ENCODE peak calls at places on chromosome 15, in six cellular contexts. A is upper lobe of right lung, X is endothelial cell of umbilical vein, D is psoas muscle, H is cardiac muscle cell, P is heart right ventricle. L is an unnamed sample.

GRCh38 chr15:99472416-99473145 is 93.2 kb upstream of the MEF2A start:
- DNase-seq in A (no peak), X (no peak), D (no peak), H (no peak), P (no peak), L (no peak)

GRCh38 chr15:45441686-45442085 is 63.3 kb upstream of the GATM start:
- DNase-seq in A (no peak), X (peak), D (no peak), H (no peak), P (no peak), L (no peak)

GRCh38 chr15:47473857-47474256 is 243.4 kb upstream of the SEMA6D start:
- DNase-seq in A (no peak), X (peak), D (peak), H (peak), P (peak), L (no peak)

GRCh38 chr15:80988148-80988796 is 1.3 kb downstream of the MESD start:
- DNase-seq in A (no peak), X (no peak), D (no peak), H (no peak), P (no peak), L (no peak)

GRCh38 chr15:60721706-60722105 is 242.8 kb upstream of the ICE2 start:
- DNase-seq in A (no peak), X (peak), D (no peak), H (peak), P (no peak), L (no peak)

GRCh38 chr15:96583671-96584070 is 253.2 kb downstream of the NR2F2 start:
- DNase-seq in A (no peak), X (peak), D (no peak), H (no peak), P (no peak), L (no peak)

GRCh38 chr15:56871180-56871579 is 47.3 kb upstream of the TCF12 start:
- DNase-seq in A (no peak), X (peak), D (no peak), H (peak), P (no peak), L (no peak)

GRCh38 chr15:91852741-91853500 is 587 bp upstream of the SLCO3A1 start:
- DNase-seq in A (peak), X (peak), D (peak), H (peak), P (peak), L (peak)

GRCh38 chr15:63231717-63232116 is 42.3 kb downstream of the RAB8B start:
- DNase-seq in A (no peak), X (peak), D (no peak), H (peak), P (no peak), L (no peak)

GRCh38 chr15:22979699-22980188 is 424 bp downstream of the CYFIP1 start:
- DNase-seq in A (peak), X (peak), D (peak), H (peak), P (peak), L (no peak)

GRCh38 chr15:101496198-101496986 is 6.9 kb upstream of the PCSK6 start:
- DNase-seq in A (no peak), X (no peak), D (no peak), H (no peak), P (no peak), L (no peak)

GRCh38 chr15:79459666-79460065 is 27.5 kb downstream of the MINAR1 start:
- DNase-seq in A (no peak), X (no peak), D (no peak), H (no peak), P (no peak), L (no peak)

GRCh38 chr15:56772868-56773639 is 39.7 kb upstream of the ZNF280D start:
- DNase-seq in A (no peak), X (no peak), D (no peak), H (peak), P (no peak), L (no peak)

GRCh38 chr15:51132384-51133139 is 37.9 kb upstream of the TNFAIP8L3 start:
- DNase-seq in A (no peak), X (peak), D (peak), H (peak), P (no peak), L (peak)

GRCh38 chr15:92324036-92324963 is 69.4 kb upstream of the ST8SIA2 start:
- DNase-seq in A (no peak), X (no peak), D (no peak), H (no peak), P (no peak), L (no peak)

GRCh38 chr15:77025941-77026411 is 31.1 kb downstream of the PSTPIP1 start:
- DNase-seq in A (peak), X (no peak), D (no peak), H (no peak), P (no peak), L (no peak)

GRCh38 chr15:70264014-70264492 is 166.3 kb upstream of the TLE3 start:
- DNase-seq in A (no peak), X (peak), D (no peak), H (peak), P (no peak), L (no peak)

GRCh38 chr15:68699124-68699880 is 120.5 kb downstream of the CORO2B start:
- DNase-seq in A (no peak), X (no peak), D (no peak), H (no peak), P (no peak), L (peak)

GRCh38 chr15:68698708-68699107 is 119.9 kb downstream of the CORO2B start:
- DNase-seq in A (no peak), X (no peak), D (no peak), H (no peak), P (no peak), L (no peak)

GRCh38 chr15:68701886-68702285 is 118.8 kb downstream of the ANP32A start:
- DNase-seq in A (no peak), X (no peak), D (no peak), H (no peak), P (no peak), L (no peak)

GRCh38 chr15:68699881-68700394 is 120.8 kb downstream of the ANP32A start:
- DNase-seq in A (no peak), X (no peak), D (no peak), H (no peak), P (peak), L (peak)

DNA sequence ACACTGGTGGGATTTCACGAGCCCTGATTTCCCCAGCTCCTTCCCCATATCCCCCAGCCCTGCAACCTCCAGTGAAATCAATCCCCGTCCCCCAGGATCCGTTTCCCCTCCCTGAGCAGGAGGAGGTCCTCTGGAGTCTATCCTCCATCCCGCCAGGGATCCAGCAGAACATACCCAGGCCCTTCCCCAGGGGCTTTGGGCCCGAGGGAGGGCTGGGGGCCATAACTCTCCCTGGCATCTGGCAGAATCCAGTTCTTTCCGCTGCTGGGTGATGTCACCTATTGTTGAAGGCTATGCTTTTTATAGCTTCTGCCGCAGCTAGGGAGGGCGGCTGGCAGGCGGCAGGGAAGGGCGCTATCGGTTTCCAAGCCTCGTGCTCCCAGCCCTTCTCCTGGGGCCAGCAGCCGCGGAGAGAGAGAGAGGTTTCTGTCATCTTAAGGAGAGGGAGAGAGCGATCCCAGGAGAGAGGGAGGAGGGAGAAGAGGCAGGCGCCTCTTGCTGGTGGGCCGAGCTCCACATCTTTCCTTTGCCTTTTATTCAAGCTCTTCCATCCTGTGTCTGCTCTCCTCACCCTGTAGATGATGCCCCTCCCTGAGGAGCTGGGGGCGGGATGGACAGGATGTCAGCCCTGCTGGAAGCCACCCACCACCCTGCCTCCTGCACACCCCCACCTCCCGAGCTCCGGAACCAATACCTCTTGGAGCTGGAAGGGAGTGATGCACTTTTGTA is 120.1 kb downstream of the ANP32A start:
- DNase-seq in A (no peak), X (peak), D (peak), H (peak), P (peak), L (peak)
- H3K27ac ChIP-seq in A (peak), X (no peak), D (peak), H (peak), P (peak), L (peak)

GRCh38 chr15:88705769-88706165 is 67.0 kb downstream of the ISG20 start:
- DNase-seq in A (no peak), X (no peak), D (no peak), H (no peak), P (no peak), L (no peak)
- H3K27ac ChIP-seq in A (no peak), X (no peak), D (no peak), H (no peak), P (peak), L (no peak)

GRCh38 chr15:48965972-48966371 is 2.3 kb upstream of the SHC4 start:
- DNase-seq in A (no peak), X (no peak), D (no peak), H (peak), P (no peak), L (no peak)

GRCh38 chr15:48964898-48965297 is 1.2 kb upstream of the SHC4 start:
- DNase-seq in A (no peak), X (no peak), D (no peak), H (no peak), P (no peak), L (no peak)

GRCh38 chr15:48963524-48964113 is at the start of gene SHC4:
- DNase-seq in A (peak), X (peak), D (peak), H (peak), P (peak), L (no peak)

GRCh38 chr15:48966595-48967301 is 3.0 kb upstream of the SHC4 start:
- DNase-seq in A (no peak), X (no peak), D (no peak), H (peak), P (no peak), L (no peak)

DNA sequence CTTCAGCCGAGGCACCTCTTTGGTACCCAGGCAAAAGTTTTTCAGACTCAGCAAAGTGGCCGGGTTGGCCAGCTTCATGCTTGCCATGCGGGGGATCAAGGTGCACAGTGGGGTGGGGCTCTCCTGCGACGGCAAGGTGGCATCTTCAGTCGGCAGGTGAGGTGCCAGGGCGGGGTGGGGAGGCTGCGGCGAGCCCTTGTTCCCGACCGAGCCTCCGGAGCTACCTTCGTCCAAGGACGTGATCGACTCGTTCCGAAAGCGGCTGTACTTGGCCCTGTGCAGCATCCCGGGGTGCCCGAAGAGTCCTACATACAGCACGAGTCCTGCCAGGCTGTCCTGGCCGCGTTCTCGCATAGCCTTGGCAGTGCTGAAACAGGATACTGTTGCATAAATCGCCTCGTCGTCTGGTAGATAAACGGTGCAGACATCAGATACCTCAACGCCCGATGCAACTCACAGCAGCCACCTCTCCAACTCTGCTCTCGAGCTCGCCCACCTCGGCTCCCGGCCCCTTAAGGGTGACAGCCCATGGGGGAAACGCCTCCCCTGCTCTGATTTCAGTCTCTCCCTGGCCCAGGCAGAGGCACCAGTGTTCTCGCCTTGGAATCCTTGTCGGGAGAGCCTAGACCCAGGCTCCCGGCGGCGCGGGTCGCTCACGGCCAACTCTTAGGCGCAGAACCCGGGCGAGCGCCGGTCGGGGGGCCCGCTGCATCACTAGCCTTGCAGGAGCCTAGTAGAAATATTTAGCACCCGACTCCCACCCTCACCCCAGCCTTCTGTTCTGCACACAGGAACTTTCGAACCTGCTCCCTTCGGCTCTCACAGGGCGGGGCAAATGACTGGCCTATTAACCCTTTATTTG is 826 bp downstream of the SHC4 start:
- DNase-seq in A (peak), X (peak), D (peak), H (peak), P (peak), L (peak)
- H3K27ac ChIP-seq in A (no peak), X (no peak), D (peak), H (no peak), P (no peak), L (peak)

DNA sequence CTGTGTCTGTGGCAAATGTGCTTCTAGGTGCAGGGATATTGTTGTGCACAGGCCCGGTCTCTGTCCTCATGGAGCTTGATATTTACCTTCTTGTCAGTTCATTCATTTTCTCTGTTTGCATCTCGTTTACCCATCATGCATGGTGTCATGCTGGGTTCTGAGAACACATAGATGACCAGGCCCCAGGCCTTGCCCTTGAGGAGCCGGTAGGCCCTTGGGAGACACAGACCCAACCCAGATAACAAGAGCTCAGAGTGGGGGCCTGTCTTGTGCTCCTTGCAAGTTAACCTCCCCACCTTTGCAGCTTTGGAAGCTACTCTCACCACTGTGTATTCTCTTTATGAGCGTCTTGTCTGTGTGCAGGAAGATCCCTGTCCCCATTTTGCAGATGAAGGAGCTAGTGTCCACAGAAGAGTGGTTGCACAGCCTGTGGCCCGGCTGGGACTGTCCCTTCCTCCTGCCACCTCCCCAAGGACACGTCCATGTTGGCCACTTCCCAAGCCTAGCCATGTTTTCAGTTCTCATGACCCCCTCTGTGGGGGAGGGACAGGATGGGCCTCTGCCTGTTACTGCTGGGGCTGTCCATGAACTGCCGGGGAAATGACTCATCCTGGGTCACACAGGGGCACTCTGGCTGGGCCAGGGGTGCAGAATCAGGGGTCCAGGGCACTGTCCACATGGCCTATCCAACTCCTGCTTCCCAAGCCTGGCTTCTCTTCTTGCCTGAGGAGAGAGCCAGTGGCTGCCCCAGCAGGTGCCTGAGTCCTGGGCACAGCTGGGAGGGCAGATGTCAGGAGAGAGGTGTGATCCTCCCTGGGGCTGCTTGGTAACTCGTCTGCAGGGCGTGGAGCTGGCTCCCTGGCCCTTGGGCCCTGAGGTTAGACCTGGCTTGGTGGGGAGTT is 3.4 kb downstream of the SNX33 start:
- DNase-seq in A (no peak), X (peak), D (peak), H (peak), P (peak), L (peak)
- H3K27ac ChIP-seq in A (peak), X (no peak), D (peak), H (no peak), P (peak), L (no peak)

GRCh38 chr15:74656935-74657535 is 38.8 kb downstream of the EDC3 start:
- DNase-seq in A (no peak), X (no peak), D (no peak), H (no peak), P (no peak), L (peak)

GRCh38 chr15:74655424-74655823 is 39.8 kb downstream of the CLK3 start:
- DNase-seq in A (no peak), X (peak), D (no peak), H (no peak), P (no peak), L (no peak)

GRCh38 chr15:74657846-74658245 is 38.0 kb downstream of the EDC3 start:
- DNase-seq in A (no peak), X (no peak), D (no peak), H (peak), P (no peak), L (no peak)

GRCh38 chr15:74651251-74651741 is 35.7 kb downstream of the CLK3 start:
- DNase-seq in A (no peak), X (peak), D (no peak), H (no peak), P (no peak), L (no peak)

DNA sequence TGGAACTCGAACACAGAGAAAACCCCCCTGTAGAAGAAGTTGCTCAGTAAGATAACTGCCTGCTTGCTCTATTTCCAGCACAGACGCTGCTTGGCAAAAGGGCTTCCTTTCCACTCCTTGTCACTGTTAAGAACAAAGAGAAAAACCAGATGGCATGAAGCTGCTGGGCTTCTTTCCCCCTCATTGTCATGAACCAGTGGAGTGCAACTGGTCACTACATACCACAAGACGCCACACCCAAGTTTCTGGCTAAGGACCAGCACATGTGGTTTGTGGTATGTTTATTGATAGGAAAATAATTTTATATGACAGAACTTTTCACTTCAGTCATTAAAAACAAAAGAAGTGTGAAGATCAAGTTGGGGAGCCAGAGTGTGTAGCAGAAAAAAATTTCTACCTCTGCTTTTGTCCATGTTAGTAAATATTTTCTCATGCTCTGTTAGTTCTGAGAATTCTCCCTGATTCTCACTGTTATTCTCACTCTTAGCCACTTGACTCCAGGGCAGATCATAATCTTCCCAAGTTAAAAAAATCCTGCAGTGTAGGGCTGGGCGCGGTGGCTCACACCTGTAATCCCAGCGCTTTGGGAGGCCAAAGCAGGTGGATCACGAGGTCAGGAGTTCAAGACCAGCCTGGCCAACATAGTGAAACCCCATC is 37.9 kb downstream of the CLK3 start:
- DNase-seq in A (no peak), X (peak), D (no peak), H (peak), P (no peak), L (no peak)
- H3K27ac ChIP-seq in A (peak), X (peak), D (peak), H (peak), P (peak), L (no peak)

DNA sequence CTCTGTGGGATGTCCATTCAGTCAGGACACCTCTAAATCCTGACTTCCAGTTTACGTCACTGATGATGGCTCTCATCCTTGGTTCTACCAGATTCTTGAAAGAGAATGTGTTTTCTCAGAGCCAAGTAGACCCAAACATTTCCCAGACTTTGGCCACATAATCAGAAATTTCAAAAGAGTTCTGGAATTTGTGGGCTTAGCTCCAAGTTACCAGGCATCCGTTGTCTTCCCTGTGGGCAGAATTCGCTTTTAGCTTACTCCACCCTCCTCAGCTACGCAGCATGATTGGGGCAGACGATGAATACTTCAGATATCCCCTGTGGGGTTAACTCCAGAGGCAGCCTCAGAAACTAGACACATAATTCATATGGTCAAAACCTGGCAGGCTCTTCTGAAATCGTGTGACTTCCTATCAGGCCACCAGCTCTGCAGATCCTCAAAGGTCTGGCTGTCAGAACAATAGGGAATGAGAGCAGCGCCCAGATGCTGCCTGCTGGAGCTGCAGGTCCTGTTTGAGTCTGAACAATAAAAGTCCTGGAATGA is 30.6 kb downstream of the CRTC3 start:
- DNase-seq in A (no peak), X (peak), D (peak), H (peak), P (peak), L (peak)
- H3K27ac ChIP-seq in A (peak), X (no peak), D (peak), H (peak), P (peak), L (peak)

L was measured in substantia nigra.